ENCODE peak calls at places on chromosome 15, in four cellular contexts. I is K562, M is SK-N-SH, U is HCT116. E is an unnamed sample.

GRCh38 chr15:60476713-60477112 is 2.2 kb downstream of the ICE2 start:
- DNase-seq in M (no peak), U (no peak), I (no peak), E (peak; percentile 71)

GRCh38 chr15:63601026-63601726 is 4.0 kb downstream of the FBXL22 start:
- DNase-seq in I (no peak), U (no peak), M (peak; percentile 77), E (no peak)

GRCh38 chr15:32649336-32649735 is 7.8 kb downstream of the SCG5 start:
- DNase-seq in U (no peak), M (no peak), I (no peak), E (peak; percentile 63)

GRCh38 chr15:99729920-99730319 is 3.3 kb downstream of the LYSMD4 start:
- DNase-seq in M (peak; percentile 52), I (no peak), U (no peak), E (no peak)

GRCh38 chr15:39581501-39582285 is 814 bp downstream of the THBS1 start:
- DNase-seq in M (peak; percentile 52), U (no peak), I (peak; percentile 18), E (peak; percentile 78)

GRCh38 chr15:100772478-100773378 is 106.9 kb upstream of the ALDH1A3 start:
- DNase-seq in I (no peak), M (peak; percentile 73), U (no peak), E (no peak)

GRCh38 chr15:91186892-91187644 is 87.0 kb downstream of the SV2B start:
- DNase-seq in M (no peak), I (no peak), U (no peak), E (peak; percentile 13)

GRCh38 chr15:100934735-100935134 is 15.6 kb downstream of the LRRK1 start:
- DNase-seq in U (no peak), I (no peak), M (no peak), E (no peak)

GRCh38 chr15:77974416-77975331 is 102.8 kb downstream of the TBC1D2B start:
- DNase-seq in U (no peak), M (no peak), I (no peak), E (no peak)

GRCh38 chr15:75731248-75732100 is 18.8 kb upstream of the CSPG4 start:
- DNase-seq in U (no peak), M (peak; percentile 56), I (peak; percentile 21), E (no peak)

GRCh38 chr15:97009036-97009555 is 678.6 kb downstream of the NR2F2 start:
- DNase-seq in I (no peak), U (no peak), M (no peak), E (no peak)

GRCh38 chr15:41925209-41925608 is 31.4 kb upstream of the SPTBN5 start:
- DNase-seq in M (no peak), U (no peak), I (no peak), E (no peak)

GRCh38 chr15:59966262-59966661 is 37.8 kb upstream of the FOXB1 start:
- DNase-seq in I (no peak), M (no peak), U (no peak), E (no peak)

GRCh38 chr15:63402498-63403253 is 21.0 kb upstream of the CA12 start:
- DNase-seq in M (peak; percentile 41), U (no peak), I (peak; percentile 54), E (peak; percentile 23)

GRCh38 chr15:38857814-38858213 is 293.2 kb upstream of the RASGRP1 start:
- DNase-seq in U (no peak), I (peak; percentile 23), M (no peak), E (no peak)

GRCh38 chr15:36970522-36970921 is 129.8 kb downstream of the MEIS2 start:
- DNase-seq in U (no peak), M (no peak), I (no peak), E (no peak)
- TF ChIP-seq ELF1 in U (no peak), M (no peak), I (no peak), E (no peak)

GRCh38 chr15:74235962-74236361 is at the start of gene CCDC33:
- DNase-seq in I (no peak), M (no peak), U (no peak), E (no peak)
- TF ChIP-seq ELF1 in I (no peak), M (no peak), U (no peak), E (no peak)

DNA sequence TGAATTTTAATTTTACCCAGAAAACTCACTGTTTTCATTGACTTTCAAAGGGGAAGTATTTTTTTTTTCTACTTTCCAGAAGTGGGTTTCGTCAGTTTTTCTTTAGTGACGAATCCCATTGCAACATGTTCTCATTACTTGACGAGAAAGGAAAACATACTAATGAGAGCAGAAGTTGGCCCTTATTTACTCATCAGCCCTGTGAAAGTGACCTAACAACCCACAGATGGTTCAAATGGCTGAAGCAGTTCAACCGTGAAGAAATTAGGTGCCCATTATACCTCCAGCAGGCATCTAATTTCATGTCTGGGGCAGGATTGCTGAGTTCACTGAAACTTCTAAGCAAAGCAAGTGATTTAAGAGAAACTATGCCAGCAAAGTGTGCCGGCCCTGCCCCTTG is 9.0 kb downstream of the AQP9 start:
- DNase-seq in U (no peak), M (no peak), I (no peak), E (no peak)
- TF ChIP-seq ELF1 in U (no peak), M (no peak), I (no peak), E (no peak)

GRCh38 chr15:43998607-43999006 is 171.8 kb downstream of the WDR76 start:
- DNase-seq in I (no peak), U (no peak), M (peak; percentile 37), E (no peak)
- TF ChIP-seq ELF1 in I (no peak), U (no peak), M (no peak), E (no peak)

GRCh38 chr15:70324001-70324974 is 226.6 kb upstream of the TLE3 start:
- DNase-seq in U (no peak), I (no peak), M (peak; percentile 53), E (no peak)

GRCh38 chr15:70323111-70323851 is 225.6 kb upstream of the TLE3 start:
- DNase-seq in I (no peak), M (peak; percentile 51), U (no peak), E (no peak)

GRCh38 chr15:70329179-70329578 is 231.5 kb upstream of the TLE3 start:
- DNase-seq in M (no peak), I (no peak), U (no peak), E (no peak)

GRCh38 chr15:70328137-70329115 is 230.7 kb upstream of the TLE3 start:
- DNase-seq in U (no peak), I (no peak), M (no peak), E (no peak)

GRCh38 chr15:70327328-70328136 is 229.8 kb upstream of the TLE3 start:
- DNase-seq in U (no peak), I (no peak), M (no peak), E (no peak)
- TF ChIP-seq ELF1 in U (no peak), I (no peak), M (no peak), E (no peak)

DNA sequence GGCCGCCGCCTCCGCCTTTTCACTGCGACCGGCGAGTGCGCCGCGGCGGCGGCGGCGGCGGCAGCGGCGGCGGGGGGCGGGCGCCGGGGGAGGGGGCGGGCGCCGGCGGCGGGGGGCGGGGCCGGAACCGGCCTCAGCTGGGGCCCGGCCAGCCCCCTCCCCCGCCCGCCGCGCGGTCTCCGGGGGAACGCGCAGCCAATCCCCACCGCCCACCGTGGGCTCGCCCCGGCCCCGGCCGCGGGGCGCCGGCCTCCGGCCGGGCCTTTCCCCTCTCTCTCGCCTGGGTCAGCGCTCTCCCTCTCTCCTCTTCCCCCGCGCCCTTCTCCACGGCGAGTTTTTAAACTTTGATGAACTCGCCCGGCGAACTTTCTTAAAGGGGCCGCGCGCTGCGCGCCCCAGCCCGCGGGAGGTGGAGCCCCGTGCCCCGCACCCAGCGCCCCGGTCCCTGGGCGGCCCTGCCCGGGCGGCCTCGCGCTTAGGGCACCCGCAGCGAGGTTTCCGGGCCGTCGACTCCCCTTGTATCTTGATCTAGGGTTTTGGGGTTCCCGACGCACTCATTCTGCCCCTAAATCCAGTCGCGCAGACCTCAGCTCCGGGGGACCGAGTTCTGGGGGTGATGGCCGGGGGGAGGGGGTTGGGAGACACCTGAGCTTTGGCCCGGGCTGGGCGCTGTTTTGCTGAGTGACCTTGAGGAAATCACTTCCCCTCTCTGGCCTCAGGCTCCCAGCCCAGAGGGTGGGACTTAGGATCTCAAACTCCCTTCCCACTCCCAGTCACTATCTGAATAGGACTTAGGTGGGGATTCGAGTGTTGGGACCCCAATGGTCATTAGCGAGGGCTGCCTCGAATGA is at the start of gene RBPMS2:
- DNase-seq in M (peak; percentile 90), I (no peak), U (no peak), E (no peak)
- TF ChIP-seq ELF1 in M (no peak), I (no peak), U (no peak), E (no peak)